ENCODE peak calls at places on chromosomes 6 and 20, in ten cellular contexts. W is endothelial cell of umbilical vein, L is vagina, B is HCT116, P is sigmoid colon, N is SK-N-SH, R is spleen, D is transverse colon, H is Panc1, X is upper lobe of left lung. G is an unnamed sample. For H3K9me3, the result is how much of the 10 kb centered on the place peaks cover.

GRCh38 chr6:142833054-142833453 is 111.9 kb downstream of the HIVEP2 start:
- DNase-seq in W (peak), L (no peak), B (no peak), P (no peak), N (no peak), R (no peak), D (no peak), H (peak), X (no peak), G (no peak)

GRCh38 chr6:129844118-129844891 is 16.8 kb downstream of the TMEM244 start:
- DNase-seq in W (peak), L (no peak), B (peak), P (no peak), N (peak), R (no peak), D (no peak), H (no peak), X (no peak), G (no peak)

GRCh38 chr6:159700970-159701369 is 7.9 kb upstream of the SOD2 start:
- DNase-seq in W (no peak), L (no peak), B (no peak), P (no peak), N (no peak), R (no peak), D (no peak), H (no peak), X (no peak), G (no peak)

GRCh38 chr6:136365781-136366354 is 76.2 kb upstream of the BCLAF1 start:
- DNase-seq in W (no peak), L (no peak), B (no peak), P (peak), N (no peak), R (peak), D (peak), H (no peak), X (peak), G (peak)

GRCh38 chr20:51500311-51500710 is 42.2 kb downstream of the NFATC2 start:
- DNase-seq in W (no peak), L (no peak), B (no peak), P (no peak), N (no peak), R (peak), D (no peak), H (no peak), X (no peak), G (no peak)

GRCh38 chr20:45336530-45337366 is 11.5 kb downstream of the SDC4 start:
- DNase-seq in W (no peak), L (no peak), B (no peak), P (peak), N (no peak), R (no peak), D (peak), H (peak), X (no peak), G (peak)

GRCh38 chr6:152299336-152299735 is 337.8 kb downstream of the SYNE1 start:
- DNase-seq in W (no peak), L (no peak), B (no peak), P (no peak), N (no peak), R (no peak), D (no peak), H (no peak), X (no peak), G (no peak)

GRCh38 chr6:85674604-85675003 is 31.9 kb upstream of the SYNCRIP start:
- DNase-seq in W (no peak), L (no peak), B (no peak), P (no peak), N (no peak), R (no peak), D (no peak), H (no peak), X (no peak), G (no peak)

GRCh38 chr20:8361008-8361652 is 229.1 kb downstream of the PLCB1 start:
- DNase-seq in W (no peak), L (no peak), B (no peak), P (no peak), N (no peak), R (no peak), D (no peak), H (no peak), X (no peak), G (no peak)

GRCh38 chr20:16124911-16125776 is 448.1 kb downstream of the KIF16B start:
- DNase-seq in W (no peak), L (no peak), B (no peak), P (no peak), N (no peak), R (no peak), D (no peak), H (no peak), X (no peak), G (no peak)

GRCh38 chr20:9460518-9460917 is 53.9 kb upstream of the LAMP5 start:
- DNase-seq in W (peak), L (no peak), B (no peak), P (no peak), N (no peak), R (no peak), D (no peak), H (no peak), X (no peak), G (no peak)

GRCh38 chr6:149480502-149481280 is 4.1 kb downstream of the ZC3H12D start:
- DNase-seq in W (no peak), L (no peak), B (no peak), P (no peak), N (no peak), R (peak), D (no peak), H (no peak), X (no peak), G (no peak)

GRCh38 chr6:158808918-158809678 is 10.1 kb downstream of the EZR start:
- DNase-seq in W (no peak), L (no peak), B (no peak), P (no peak), N (no peak), R (no peak), D (no peak), H (no peak), X (no peak), G (no peak)

GRCh38 chr6:90621581-90621980 is 34.7 kb upstream of the MAP3K7 start:
- DNase-seq in W (no peak), L (no peak), B (no peak), P (no peak), N (no peak), R (no peak), D (no peak), H (no peak), X (no peak), G (no peak)

GRCh38 chr6:35776364-35777215 is at the start of gene CLPSL2:
- DNase-seq in W (no peak), L (no peak), B (no peak), P (no peak), N (peak), R (peak), D (no peak), H (no peak), X (no peak), G (peak)

GRCh38 chr20:6126846-6127245 is 4.0 kb upstream of the FERMT1 start:
- DNase-seq in W (no peak), L (no peak), B (no peak), P (no peak), N (no peak), R (no peak), D (no peak), H (no peak), X (no peak), G (no peak)

GRCh38 chr6:52881996-52882841 is 27.3 kb downstream of the GSTA3 start:
- DNase-seq in W (peak), L (no peak), B (peak), P (peak), N (peak), R (peak), D (peak), H (peak), X (peak), G (peak)
- TF ChIP-seq POLR2AphosphoS5 in W (no peak), L (no peak), B (peak), P (no peak), N (peak), R (no peak), D (no peak), H (no peak), X (no peak), G (no peak)

DNA sequence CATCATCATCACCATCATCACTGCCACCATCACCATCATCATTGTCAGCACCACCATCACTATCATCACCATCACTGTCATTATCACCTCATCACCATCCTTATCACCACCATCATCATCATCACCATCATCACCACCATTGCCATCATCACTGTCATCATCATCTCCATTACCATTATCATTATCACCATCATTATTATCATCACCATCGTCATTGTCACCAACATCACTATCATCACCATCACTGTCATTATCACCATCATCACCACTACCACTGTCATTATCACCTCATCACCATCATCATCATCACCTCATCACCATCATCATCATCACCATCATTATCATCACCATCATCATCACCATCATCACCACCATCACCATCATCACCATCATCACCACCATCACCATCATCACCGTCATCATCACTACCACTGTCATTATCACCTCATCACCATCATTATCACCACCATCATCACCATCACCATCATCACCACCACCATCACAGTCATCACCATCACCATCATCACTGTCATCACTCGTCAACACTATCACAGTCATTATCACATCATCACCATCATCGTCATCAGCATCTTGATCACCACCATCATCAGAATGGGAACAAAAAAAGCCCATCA is 191.1 kb downstream of the TTLL2 start:
- DNase-seq in W (no peak), L (no peak), B (no peak), P (no peak), N (no peak), R (no peak), D (no peak), H (no peak), X (no peak), G (no peak)
- H3K9me3 ChIP-seq in W (under half), L (under half), B (under half), P (under half), N (under half), R (under half), D (under half), H (under half), X (under half), G (under half)

GRCh38 chr6:75349262-75349984 is 64.8 kb upstream of the TMEM30A start:
- DNase-seq in W (peak), L (no peak), B (no peak), P (no peak), N (peak), R (no peak), D (no peak), H (no peak), X (peak), G (no peak)
- H3K27ac ChIP-seq in W (peak), L (no peak), B (no peak), P (peak), N (no peak), R (no peak), D (peak), H (peak), X (peak), G (peak)

GRCh38 chr6:74964871-74965441 is 240.9 kb downstream of the COL12A1 start:
- DNase-seq in W (peak), L (no peak), B (no peak), P (no peak), N (no peak), R (no peak), D (no peak), H (no peak), X (no peak), G (no peak)

GRCh38 chr6:74967821-74968220 is 238.0 kb downstream of the COL12A1 start:
- DNase-seq in W (no peak), L (no peak), B (no peak), P (no peak), N (no peak), R (no peak), D (no peak), H (no peak), X (no peak), G (no peak)

GRCh38 chr6:74969591-74970267 is 236.1 kb downstream of the COL12A1 start:
- DNase-seq in W (peak), L (no peak), B (no peak), P (no peak), N (no peak), R (no peak), D (no peak), H (no peak), X (no peak), G (no peak)

GRCh38 chr6:74971631-74972030 is 234.2 kb downstream of the COL12A1 start:
- DNase-seq in W (peak), L (no peak), B (no peak), P (no peak), N (no peak), R (no peak), D (no peak), H (no peak), X (no peak), G (no peak)

DNA sequence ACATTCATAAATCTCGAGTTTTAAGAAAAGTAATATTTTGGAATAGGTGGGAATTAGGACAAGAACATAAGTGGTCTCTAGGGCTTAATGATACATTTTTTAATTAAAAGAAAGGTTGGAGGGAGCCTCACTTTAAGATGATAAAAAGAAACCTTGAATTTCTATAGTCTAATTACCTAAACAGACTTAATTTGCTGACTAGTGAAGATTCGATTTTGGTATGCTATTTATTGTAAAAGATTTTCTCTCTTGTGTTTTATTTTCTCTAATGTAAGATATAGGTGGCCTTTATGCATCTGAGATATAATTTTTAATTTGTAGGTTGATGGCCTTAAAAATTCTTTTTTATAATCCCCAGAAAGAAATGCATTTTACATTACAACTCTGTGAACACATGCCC is 239.1 kb downstream of the COL12A1 start:
- DNase-seq in W (no peak), L (no peak), B (no peak), P (no peak), N (no peak), R (no peak), D (no peak), H (no peak), X (no peak), G (no peak)
- TF ChIP-seq POLR2AphosphoS5 in W (no peak), L (no peak), B (no peak), P (no peak), N (no peak), R (no peak), D (no peak), H (no peak), X (no peak), G (no peak)

GRCh38 chr6:28775052-28775376 is 148.8 kb downstream of the TRIM27 start:
- DNase-seq in W (no peak), L (no peak), B (no peak), P (no peak), N (no peak), R (no peak), D (no peak), H (no peak), X (no peak), G (no peak)

GRCh38 chr6:28776269-28777146 is 147.3 kb downstream of the TRIM27 start:
- DNase-seq in W (no peak), L (no peak), B (no peak), P (no peak), N (no peak), R (no peak), D (no peak), H (no peak), X (no peak), G (no peak)

GRCh38 chr6:28775405-28776129 is 148.2 kb downstream of the TRIM27 start:
- DNase-seq in W (no peak), L (no peak), B (no peak), P (no peak), N (no peak), R (no peak), D (no peak), H (no peak), X (no peak), G (no peak)

GRCh38 chr6:28774292-28775051 is 149.3 kb downstream of the TRIM27 start:
- DNase-seq in W (no peak), L (no peak), B (no peak), P (no peak), N (no peak), R (no peak), D (no peak), H (no peak), X (no peak), G (no peak)

DNA sequence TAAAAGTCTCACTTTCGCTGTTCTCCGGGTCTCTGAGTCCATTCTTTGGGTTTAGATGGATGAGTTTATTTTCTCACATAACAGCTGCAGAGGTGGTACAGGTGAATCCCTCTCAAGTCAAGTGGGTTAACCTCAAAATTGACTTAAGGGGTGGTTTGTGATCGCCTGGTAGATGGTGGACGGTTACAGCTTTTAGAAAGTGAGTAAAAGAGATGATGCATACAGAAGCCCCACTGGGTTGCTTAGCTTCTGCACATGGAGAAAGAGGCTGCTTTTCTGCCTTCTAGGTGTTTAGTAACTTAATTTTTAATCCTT is 146.7 kb downstream of the TRIM27 start:
- DNase-seq in W (no peak), L (no peak), B (no peak), P (no peak), N (no peak), R (no peak), D (no peak), H (no peak), X (no peak), G (no peak)
- H3K9me3 ChIP-seq in W (under half), L (under half), B (under half), P (under half), N (under half), R (under half), D (under half), H (under half), X (under half), G (under half)

DNA sequence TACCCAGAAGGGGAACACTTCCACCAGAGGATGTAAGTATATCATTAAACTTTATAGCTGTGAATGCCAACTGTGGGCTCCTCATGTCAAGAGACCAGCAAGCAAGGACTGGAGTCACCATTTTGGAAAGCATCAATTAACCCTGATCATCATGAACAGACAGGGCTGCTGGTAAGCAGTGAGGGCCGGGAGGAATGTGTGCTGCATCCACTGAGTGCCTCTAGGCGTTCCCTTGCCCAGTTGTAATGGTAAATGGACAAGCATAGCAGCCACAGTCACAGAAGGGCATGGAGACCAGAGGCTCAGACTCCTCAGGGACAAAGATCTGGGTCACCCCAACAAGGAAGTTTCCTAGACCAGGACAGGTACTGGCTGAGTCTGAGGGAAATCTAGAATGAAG is 23.6 kb downstream of the LINC00237 start:
- DNase-seq in W (no peak), L (no peak), B (no peak), P (no peak), N (no peak), R (no peak), D (no peak), H (no peak), X (no peak), G (no peak)
- H3K27ac ChIP-seq in W (no peak), L (no peak), B (no peak), P (no peak), N (no peak), R (no peak), D (no peak), H (no peak), X (no peak), G (no peak)

GRCh38 chr6:52566853-52567279 is 10.0 kb downstream of the TRAM2 start:
- DNase-seq in W (peak), L (no peak), B (no peak), P (no peak), N (no peak), R (no peak), D (no peak), H (no peak), X (no peak), G (no peak)
- TF ChIP-seq POLR2AphosphoS5 in W (no peak), L (no peak), B (no peak), P (no peak), N (no peak), R (no peak), D (no peak), H (no peak), X (peak), G (peak)

GRCh38 chr6:65199121-65199520 is 507.9 kb downstream of the EYS start:
- DNase-seq in W (peak), L (no peak), B (no peak), P (no peak), N (no peak), R (no peak), D (no peak), H (no peak), X (no peak), G (no peak)

GRCh38 chr6:65199683-65200082 is 507.3 kb downstream of the EYS start:
- DNase-seq in W (no peak), L (no peak), B (no peak), P (no peak), N (no peak), R (no peak), D (no peak), H (no peak), X (no peak), G (no peak)

DNA sequence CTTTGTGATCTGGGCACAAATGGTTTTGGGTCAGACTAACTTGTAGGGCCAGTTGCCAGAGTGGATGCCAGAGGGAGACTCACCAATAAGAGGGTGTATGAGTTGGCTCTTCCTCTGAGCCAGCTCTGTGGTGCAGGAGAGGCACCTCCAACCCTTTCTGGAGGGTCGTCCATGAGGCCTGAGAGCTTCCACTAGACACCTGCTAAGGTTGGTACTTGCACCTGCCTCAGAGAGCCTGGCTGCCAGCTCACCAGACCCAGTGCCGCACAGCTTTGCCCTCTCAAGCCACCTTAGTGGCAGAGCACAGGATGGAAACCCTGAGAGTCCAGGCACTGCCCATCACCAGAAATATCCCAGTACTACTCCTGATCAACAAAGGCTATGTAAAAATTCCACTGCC is 504.3 kb downstream of the EYS start:
- DNase-seq in W (no peak), L (no peak), B (no peak), P (no peak), N (no peak), R (no peak), D (no peak), H (no peak), X (no peak), G (no peak)
- H3K9me3 ChIP-seq in W (under half), L (under half), B (under half), P (under half), N (under half), R (under half), D (under half), H (under half), X (under half), G (under half)

GRCh38 chr6:154165488-154165887 is 126.4 kb downstream of the OPRM1 start:
- DNase-seq in W (no peak), L (no peak), B (no peak), P (no peak), N (no peak), R (no peak), D (no peak), H (no peak), X (no peak), G (no peak)
- H3K27ac ChIP-seq in W (no peak), L (no peak), B (no peak), P (no peak), N (no peak), R (peak), D (no peak), H (no peak), X (no peak), G (no peak)

G was measured in breast epithelium.